ENCODE peak calls at places on chromosomes 13 and 19, in seven cellular contexts. O is brain microvascular endothelial cell, H is left ventricle myocardium inferior, J is right lobe of liver, A is pancreas, U is mucosa of descending colon, F is lower leg skin. N is an unnamed sample.

GRCh38 chr13:21016487-21016886 is 44.9 kb downstream of the LATS2 start:
- DNase-seq in O (no peak), H (no peak), J (no peak), A (no peak), U (no peak), F (peak), N (no peak)

GRCh38 chr19:10568444-10568825 is 344 bp downstream of the CDKN2D start:
- DNase-seq in O (no peak), H (no peak), J (peak), A (peak), U (peak), F (no peak), N (no peak)

GRCh38 chr13:32390048-32390447 is 37.9 kb downstream of the N4BP2L1 start:
- DNase-seq in O (no peak), H (no peak), J (no peak), A (no peak), U (no peak), F (no peak), N (no peak)

GRCh38 chr13:35855531-35856019 is 275.6 kb downstream of the DCLK1 start:
- DNase-seq in O (no peak), H (no peak), J (no peak), A (no peak), U (no peak), F (peak), N (no peak)

GRCh38 chr13:99619207-99619606 is 117.9 kb downstream of the TM9SF2 start:
- DNase-seq in O (no peak), H (no peak), J (no peak), A (no peak), U (no peak), F (no peak), N (no peak)

GRCh38 chr19:47587295-47587694 is 14.3 kb upstream of the ZNF541 start:
- DNase-seq in O (no peak), H (no peak), J (no peak), A (no peak), U (no peak), F (no peak), N (no peak)

GRCh38 chr13:26219726-26220125 is 2.4 kb downstream of the RNF6 start:
- DNase-seq in O (no peak), H (no peak), J (no peak), A (no peak), U (no peak), F (no peak), N (no peak)

GRCh38 chr19:9474975-9475374 is 23.4 kb downstream of the ZNF560 start:
- DNase-seq in O (no peak), H (no peak), J (no peak), A (no peak), U (no peak), F (no peak), N (no peak)

GRCh38 chr13:59000770-59001169 is 1163.0 kb downstream of the DIAPH3 start:
- DNase-seq in O (peak), H (no peak), J (no peak), A (no peak), U (no peak), F (no peak), N (no peak)

GRCh38 chr13:46172531-46172991 is 9.4 kb downstream of the LCP1 start:
- DNase-seq in O (no peak), H (no peak), J (no peak), A (no peak), U (peak), F (no peak), N (no peak)

GRCh38 chr19:29525901-29526729 is at the start of gene VSTM2B:
- DNase-seq in O (no peak), H (no peak), J (peak), A (no peak), U (no peak), F (no peak), N (no peak)

GRCh38 chr13:31697290-31697689 is 42.0 kb upstream of the RXFP2 start:
- DNase-seq in O (no peak), H (no peak), J (no peak), A (no peak), U (no peak), F (no peak), N (peak)

GRCh38 chr13:80923907-80924306 is 583.0 kb upstream of the SPRY2 start:
- DNase-seq in O (no peak), H (no peak), J (no peak), A (no peak), U (no peak), F (no peak), N (peak)

GRCh38 chr19:16361926-16362325 is 37.3 kb downstream of the KLF2 start:
- DNase-seq in O (no peak), H (no peak), J (no peak), A (no peak), U (no peak), F (no peak), N (no peak)

GRCh38 chr19:6222884-6223283 is 56.9 kb downstream of the MLLT1 start:
- DNase-seq in O (no peak), H (no peak), J (peak), A (no peak), U (no peak), F (no peak), N (no peak)

GRCh38 chr13:114067886-114068722 is 64.3 kb downstream of the RASA3 start:
- DNase-seq in O (no peak), H (no peak), J (no peak), A (no peak), U (peak), F (no peak), N (no peak)

GRCh38 chr13:112696001-112696868 is 6.4 kb downstream of the ATP11A start:
- DNase-seq in O (no peak), H (no peak), J (no peak), A (no peak), U (no peak), F (peak), N (no peak)

GRCh38 chr19:51681286-51681956 is 11.7 kb upstream of the SPACA6 start:
- DNase-seq in O (no peak), H (no peak), J (no peak), A (no peak), U (no peak), F (no peak), N (no peak)

GRCh38 chr13:109744512-109745051 is 41.8 kb downstream of the IRS2 start:
- DNase-seq in O (peak), H (peak), J (no peak), A (no peak), U (no peak), F (no peak), N (no peak)

DNA sequence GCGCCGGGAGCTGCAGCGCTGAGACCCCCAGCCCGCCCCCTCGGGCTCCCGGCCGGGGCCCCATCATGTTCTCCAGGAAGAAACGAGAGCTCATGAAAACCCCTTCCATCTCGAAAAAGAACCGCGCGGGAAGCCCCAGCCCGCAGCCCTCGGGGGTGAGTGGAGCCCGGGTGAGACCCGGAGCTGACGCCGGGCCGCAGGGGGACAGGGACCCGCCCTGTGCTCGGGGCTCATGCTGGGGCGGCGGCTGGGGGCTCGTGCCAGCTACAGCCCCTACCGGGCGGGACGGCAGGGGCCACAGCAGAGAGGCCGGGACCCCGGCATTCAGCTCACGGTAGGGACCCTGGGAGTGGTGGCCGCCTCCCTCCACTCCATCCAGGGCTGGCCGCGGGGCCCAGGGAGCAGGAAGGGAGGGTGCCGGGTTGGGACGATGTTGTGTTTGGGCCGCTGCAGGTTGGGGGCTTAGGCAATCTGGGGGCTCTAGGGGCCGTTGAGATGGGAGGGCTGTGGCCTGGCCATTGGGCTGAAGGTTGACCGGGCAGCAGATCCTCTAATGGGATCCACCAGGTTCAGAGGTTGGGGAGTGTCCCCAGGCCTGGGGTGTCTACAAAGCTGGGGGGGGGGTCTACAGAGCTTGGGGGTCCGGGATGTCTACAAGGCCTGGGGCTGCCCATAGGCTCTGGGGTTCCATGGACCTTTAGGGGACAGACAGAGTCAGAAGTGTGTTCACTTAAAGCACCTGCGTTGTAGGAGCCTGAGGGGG is 555 bp downstream of the ARHGAP45 start:
- DNase-seq in O (no peak), H (no peak), J (peak), A (no peak), U (no peak), F (no peak), N (no peak)
- H3K4me3 ChIP-seq in O (no peak), H (peak), J (peak), A (peak), U (peak), F (peak), N (peak)

GRCh38 chr13:94115054-94115453 is 364.4 kb downstream of the DCT start:
- DNase-seq in O (no peak), H (no peak), J (no peak), A (no peak), U (no peak), F (no peak), N (no peak)
- TF ChIP-seq CTCF in O (peak), H (no peak), J (no peak), A (no peak), U (no peak), F (no peak), N (no peak)

GRCh38 chr19:1167687-1168561 is 6.1 kb downstream of the SBNO2 start:
- DNase-seq in O (no peak), H (no peak), J (peak), A (no peak), U (no peak), F (peak), N (no peak)

GRCh38 chr19:1168562-1168873 is 5.5 kb downstream of the SBNO2 start:
- DNase-seq in O (no peak), H (no peak), J (no peak), A (no peak), U (no peak), F (no peak), N (no peak)

GRCh38 chr19:1164684-1165531 is 9.2 kb downstream of the SBNO2 start:
- DNase-seq in O (no peak), H (no peak), J (peak), A (no peak), U (peak), F (no peak), N (no peak)

GRCh38 chr19:1168877-1169791 is 4.9 kb downstream of the SBNO2 start:
- DNase-seq in O (peak), H (no peak), J (peak), A (peak), U (peak), F (peak), N (no peak)

GRCh38 chr19:1166872-1167573 is 7.0 kb downstream of the SBNO2 start:
- DNase-seq in O (no peak), H (no peak), J (peak), A (no peak), U (no peak), F (peak), N (no peak)
- H3K4me3 ChIP-seq in O (no peak), H (no peak), J (no peak), A (no peak), U (no peak), F (no peak), N (no peak)

DNA sequence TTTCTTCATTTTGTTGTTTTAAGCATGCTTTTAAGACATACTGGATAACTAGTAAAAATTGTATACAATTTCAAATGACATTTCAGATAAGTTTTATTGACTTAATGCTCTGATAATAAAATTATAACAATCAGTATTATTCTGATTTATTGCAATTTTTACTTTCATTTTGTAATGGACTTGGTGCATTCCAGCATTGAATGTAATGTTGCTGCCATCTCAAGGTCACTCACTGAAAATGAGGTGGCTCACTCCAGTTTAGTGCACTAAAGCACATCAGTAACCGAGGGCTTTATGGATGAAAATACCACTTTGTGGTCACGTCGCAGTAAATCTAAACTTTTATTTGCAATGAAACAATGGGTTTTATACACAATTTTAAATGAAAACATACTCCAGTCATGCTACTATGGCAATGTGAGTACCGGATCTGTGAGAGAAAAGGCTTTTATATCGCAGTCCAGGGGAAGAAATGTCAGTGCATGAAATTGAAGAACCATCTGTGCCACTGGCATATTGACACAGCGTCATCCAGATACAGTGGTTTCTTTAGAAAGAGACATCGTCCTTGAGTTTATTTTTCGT is 20.7 kb upstream of the ZNF507 start:
- DNase-seq in O (no peak), H (no peak), J (no peak), A (no peak), U (no peak), F (no peak), N (no peak)
- TF ChIP-seq CTCF in O (peak), H (no peak), J (no peak), A (no peak), U (no peak), F (no peak), N (no peak)

GRCh38 chr19:42498387-42498786 is 29.9 kb downstream of the CEACAM1 start:
- DNase-seq in O (no peak), H (no peak), J (no peak), A (no peak), U (no peak), F (no peak), N (no peak)

GRCh38 chr19:42496551-42497133 is 31.6 kb downstream of the CEACAM1 start:
- DNase-seq in O (no peak), H (no peak), J (no peak), A (no peak), U (no peak), F (no peak), N (no peak)

GRCh38 chr19:42494321-42494720 is 34.0 kb downstream of the CEACAM1 start:
- DNase-seq in O (no peak), H (no peak), J (no peak), A (no peak), U (no peak), F (no peak), N (no peak)

GRCh38 chr19:42495663-42496062 is 32.6 kb downstream of the CEACAM1 start:
- DNase-seq in O (no peak), H (no peak), J (no peak), A (no peak), U (no peak), F (no peak), N (no peak)

DNA sequence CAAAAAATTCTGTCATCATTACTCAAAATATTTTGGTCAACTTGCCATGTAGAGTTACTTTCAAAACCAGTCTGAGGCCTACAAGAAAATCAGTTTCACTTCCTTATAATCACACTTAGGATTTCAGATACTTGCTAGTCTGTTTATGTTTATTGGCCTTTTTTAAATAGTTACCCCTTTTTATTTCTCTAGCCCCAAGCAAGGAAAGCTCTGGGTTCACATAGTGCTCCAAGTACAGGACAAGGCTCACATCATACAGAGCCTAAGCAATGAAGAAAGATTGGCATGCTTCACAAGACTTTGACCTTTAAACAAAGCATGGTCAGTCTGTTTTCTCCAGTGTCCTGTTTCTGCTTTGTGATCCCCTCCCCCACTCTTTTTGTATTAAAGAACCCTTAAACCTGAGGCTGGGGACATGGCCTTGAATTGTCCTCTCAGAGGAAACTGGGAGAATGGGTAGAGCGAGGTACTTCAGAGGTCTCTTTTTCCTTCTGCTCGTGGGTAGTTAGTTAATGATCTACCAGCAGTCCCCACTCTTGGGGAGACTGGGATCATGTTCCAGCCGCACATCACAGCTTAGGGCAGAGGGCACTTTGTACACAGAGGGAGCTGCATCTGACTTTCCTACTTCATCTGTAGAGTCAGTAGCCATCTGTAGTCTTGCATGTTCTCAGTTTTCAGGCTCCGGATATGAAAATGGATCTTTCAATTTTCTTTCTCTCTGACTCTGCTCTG is 30.6 kb downstream of the CEACAM1 start:
- DNase-seq in O (no peak), H (no peak), J (peak), A (peak), U (no peak), F (no peak), N (no peak)
- H3K4me3 ChIP-seq in O (no peak), H (no peak), J (peak), A (no peak), U (peak), F (no peak), N (no peak)

DNA sequence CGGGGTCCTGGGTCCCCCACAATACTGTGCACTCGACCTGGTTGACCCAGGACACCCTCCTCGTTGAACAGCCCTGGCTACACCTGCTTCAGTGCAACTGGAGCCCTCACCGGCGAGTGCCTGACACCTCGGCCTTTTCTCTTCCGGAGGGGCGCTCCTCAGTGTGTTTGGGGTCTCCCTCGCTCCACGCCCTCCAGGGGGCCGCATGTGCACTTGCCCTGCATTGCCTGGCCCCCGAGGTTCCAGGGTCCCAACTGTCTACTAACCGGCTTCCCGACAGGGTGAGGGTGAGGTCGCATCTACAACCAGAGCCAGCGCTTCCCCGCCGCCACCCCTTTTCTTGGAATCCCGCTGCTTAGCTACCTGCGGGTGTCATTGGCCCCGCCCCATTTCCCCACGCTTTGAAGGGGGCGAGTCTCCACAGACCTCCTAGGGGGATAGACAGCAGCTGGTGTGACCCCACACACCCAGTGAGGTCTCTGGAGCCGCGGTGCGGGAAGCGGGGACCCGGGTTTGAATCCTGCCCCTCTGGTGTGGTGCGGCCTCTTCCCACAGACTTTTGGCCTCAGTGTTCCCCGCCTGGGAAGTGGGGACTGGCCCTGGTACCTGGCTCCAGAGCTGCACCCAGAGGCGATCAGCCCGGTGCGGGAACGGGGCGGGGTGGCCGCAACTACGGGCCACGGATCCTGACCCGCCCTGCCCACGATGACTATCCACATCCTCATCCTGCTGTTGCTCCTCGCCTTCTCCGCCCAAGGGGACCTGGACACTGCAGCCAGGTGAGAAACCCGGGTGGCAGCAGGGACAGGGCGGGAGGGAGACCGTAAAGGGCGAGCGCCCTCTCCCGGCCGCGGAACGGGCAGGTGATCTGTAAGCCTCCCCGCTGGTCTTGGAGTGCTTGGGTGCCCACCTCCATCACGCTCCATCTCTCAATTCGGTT is at the start of gene ADM5:
- DNase-seq in O (no peak), H (peak), J (peak), A (peak), U (no peak), F (peak), N (peak)
- TF ChIP-seq CTCF in O (peak), H (peak), J (peak), A (peak), U (no peak), F (no peak), N (peak)

GRCh38 chr19:39411006-39411831 is 1.2 kb upstream of the PLEKHG2 start:
- DNase-seq in O (peak), H (no peak), J (peak), A (peak), U (peak), F (peak), N (no peak)
- H3K4me3 ChIP-seq in O (peak), H (peak), J (peak), A (peak), U (peak), F (no peak), N (no peak)

N was measured in endothelial cell of umbilical vein.